ENCODE peak calls at places on chromosome 16, in five cellular contexts. N is heart left ventricle; P is germinal center; L is activated CD4-positive, alpha-beta memory T cell treated with anti-CD3 and anti-CD28 coated beads for 36 hours; R is CD4-positive, alpha-beta T cell. O is an unnamed sample.
A peak's percentile ranks its signal among the peaks of the same experiment; 100 is the strongest.

GRCh38 chr16:85927326-85927725 is 28.4 kb downstream of the IRF8 start:
- DNase-seq in N (peak; percentile 15), P (no peak), L (no peak), R (no peak), O (no peak)

GRCh38 chr16:31333686-31334649 is 21.0 kb upstream of the ITGAX start:
- DNase-seq in N (no peak), P (no peak), L (peak; percentile 40), R (no peak), O (no peak)

GRCh38 chr16:49094471-49094870 is 187.2 kb downstream of the CBLN1 start:
- DNase-seq in N (no peak), P (no peak), L (no peak), R (no peak), O (no peak)

GRCh38 chr16:47644661-47645060 is 183.5 kb downstream of the PHKB start:
- DNase-seq in N (no peak), P (no peak), L (no peak), R (no peak), O (no peak)

GRCh38 chr16:54069601-54070239 is 216.9 kb downstream of the IRX3 start:
- DNase-seq in N (no peak), P (no peak), L (no peak), R (no peak), O (no peak)

GRCh38 chr16:10367616-10368188 is 18.2 kb upstream of the ATF7IP2 start:
- DNase-seq in N (no peak), P (no peak), L (no peak), R (no peak), O (no peak)

GRCh38 chr16:68752602-68753001 is 15.5 kb downstream of the CDH1 start:
- DNase-seq in N (no peak), P (no peak), L (peak; percentile 76), R (no peak), O (no peak)

GRCh38 chr16:75378616-75379015 is 54.7 kb downstream of the CFDP1 start:
- DNase-seq in N (no peak), P (no peak), L (no peak), R (no peak), O (no peak)

GRCh38 chr16:71350821-71351557 is 7.5 kb upstream of the CALB2 start:
- DNase-seq in N (no peak), P (no peak), L (no peak), R (no peak), O (no peak)

GRCh38 chr16:81319221-81319912 is 4.6 kb downstream of the GAN start:
- DNase-seq in N (no peak), P (no peak), L (no peak), R (no peak), O (no peak)

GRCh38 chr16:4322121-4323035 is 6.5 kb downstream of the GLIS2 start:
- DNase-seq in N (no peak), P (no peak), L (no peak), R (no peak), O (no peak)

GRCh38 chr16:30340621-30341020 is 14.5 kb downstream of the CD2BP2 start:
- DNase-seq in N (no peak), P (no peak), L (no peak), R (no peak), O (no peak)

GRCh38 chr16:85181091-85181738 is 68.9 kb upstream of the CIBAR2 start:
- DNase-seq in N (peak; percentile 45), P (no peak), L (no peak), R (no peak), O (no peak)

GRCh38 chr16:68242085-68242484 is 3.1 kb upstream of the PLA2G15 start:
- DNase-seq in N (no peak), P (no peak), L (no peak), R (no peak), O (no peak)

GRCh38 chr16:61471737-61472136 is 564.5 kb downstream of the CDH8 start:
- DNase-seq in N (no peak), P (no peak), L (no peak), R (no peak), O (no peak)

GRCh38 chr16:84379008-84379730 is 10.8 kb downstream of the ATP2C2 start:
- DNase-seq in N (no peak), P (no peak), L (no peak), R (no peak), O (no peak)

GRCh38 chr16:87956169-87956770 is 5.0 kb downstream of the BANP start:
- DNase-seq in N (peak; percentile 71), P (peak; percentile 64), L (peak; percentile 90), R (peak; percentile 49), O (no peak)

GRCh38 chr16:85627835-85628556 is 14.9 kb downstream of the GSE1 start:
- DNase-seq in N (peak; percentile 78), P (no peak), L (no peak), R (no peak), O (no peak)

GRCh38 chr16:30030841-30031413 is at the start of gene TLCD3B:
- DNase-seq in N (no peak), P (no peak), L (no peak), R (no peak), O (no peak)

GRCh38 chr16:57884655-57885133 is 82.4 kb upstream of the KIFC3 start:
- DNase-seq in N (no peak), P (no peak), L (no peak), R (no peak), O (no peak)

O was measured in uterus.